ENCODE peak calls at places on chromosomes 13 and 19, in ten cellular contexts. One of them, this sample, is unnamed.

GRCh38 chr13:48492123-48493075 is 40.5 kb downstream of the RCBTB2 start:
- DNase-seq in T-cell: peak; percentile 67
- DNase-seq in aorta: peak; percentile 82
- DNase-seq in NCI-H1105: no peak
- DNase-seq in GM12892: no peak
- DNase-seq in endothelial cell: peak; percentile 55
- DNase-seq in activated CD4-positive, alpha-beta T cell treated with anti-CD3 and anti-CD28 coated beads for 1 hour: peak; percentile 47
- DNase-seq in stimulated activated CD4-positive, alpha-beta T cell treated with anti-CD3 and anti-CD28 coated beads, TNF-alpha, amount 100 ng/mL, for 24 hours: peak; percentile 26
- DNase-seq in activated naive CD8-positive, alpha-beta T cell treated with anti-CD3 and anti-CD28 coated beads for 36 hours: peak; percentile 72
- DNase-seq in activated gamma-delta T cell treated with Interleukin-2 at 50 U/mL for 16 hours: peak; percentile 71
- DNase-seq in this sample: peak; percentile 79

GRCh38 chr13:19810151-19810550 is 27.4 kb upstream of the PSPC1 start:
- DNase-seq in T-cell: no peak
- DNase-seq in aorta: no peak
- DNase-seq in NCI-H1105: no peak
- DNase-seq in GM12892: no peak
- DNase-seq in endothelial cell: no peak
- DNase-seq in activated CD4-positive, alpha-beta T cell treated with anti-CD3 and anti-CD28 coated beads for 1 hour: no peak
- DNase-seq in stimulated activated CD4-positive, alpha-beta T cell treated with anti-CD3 and anti-CD28 coated beads, TNF-alpha, amount 100 ng/mL, for 24 hours: no peak
- DNase-seq in activated naive CD8-positive, alpha-beta T cell treated with anti-CD3 and anti-CD28 coated beads for 36 hours: no peak
- DNase-seq in activated gamma-delta T cell treated with Interleukin-2 at 50 U/mL for 16 hours: no peak
- DNase-seq in this sample: no peak

GRCh38 chr19:41994521-41994971 is 516 bp upstream of the ATP1A3 start:
- DNase-seq in T-cell: peak; percentile 9
- DNase-seq in aorta: no peak
- DNase-seq in NCI-H1105: peak; percentile 4
- DNase-seq in GM12892: no peak
- DNase-seq in endothelial cell: no peak
- DNase-seq in activated CD4-positive, alpha-beta T cell treated with anti-CD3 and anti-CD28 coated beads for 1 hour: no peak
- DNase-seq in stimulated activated CD4-positive, alpha-beta T cell treated with anti-CD3 and anti-CD28 coated beads, TNF-alpha, amount 100 ng/mL, for 24 hours: no peak
- DNase-seq in activated naive CD8-positive, alpha-beta T cell treated with anti-CD3 and anti-CD28 coated beads for 36 hours: peak; percentile 30
- DNase-seq in activated gamma-delta T cell treated with Interleukin-2 at 50 U/mL for 16 hours: no peak
- DNase-seq in this sample: no peak

GRCh38 chr19:45464861-45465427 is 2.9 kb upstream of the FOSB start:
- DNase-seq in T-cell: no peak
- DNase-seq in aorta: no peak
- DNase-seq in NCI-H1105: no peak
- DNase-seq in GM12892: no peak
- DNase-seq in endothelial cell: no peak
- DNase-seq in activated CD4-positive, alpha-beta T cell treated with anti-CD3 and anti-CD28 coated beads for 1 hour: no peak
- DNase-seq in stimulated activated CD4-positive, alpha-beta T cell treated with anti-CD3 and anti-CD28 coated beads, TNF-alpha, amount 100 ng/mL, for 24 hours: no peak
- DNase-seq in activated naive CD8-positive, alpha-beta T cell treated with anti-CD3 and anti-CD28 coated beads for 36 hours: no peak
- DNase-seq in activated gamma-delta T cell treated with Interleukin-2 at 50 U/mL for 16 hours: no peak
- DNase-seq in this sample: no peak

GRCh38 chr13:44449999-44450821 is 76.6 kb downstream of the SERP2 start:
- DNase-seq in T-cell: no peak
- DNase-seq in aorta: no peak
- DNase-seq in NCI-H1105: no peak
- DNase-seq in GM12892: no peak
- DNase-seq in endothelial cell: no peak
- DNase-seq in activated CD4-positive, alpha-beta T cell treated with anti-CD3 and anti-CD28 coated beads for 1 hour: no peak
- DNase-seq in stimulated activated CD4-positive, alpha-beta T cell treated with anti-CD3 and anti-CD28 coated beads, TNF-alpha, amount 100 ng/mL, for 24 hours: no peak
- DNase-seq in activated naive CD8-positive, alpha-beta T cell treated with anti-CD3 and anti-CD28 coated beads for 36 hours: no peak
- DNase-seq in activated gamma-delta T cell treated with Interleukin-2 at 50 U/mL for 16 hours: no peak
- DNase-seq in this sample: no peak

GRCh38 chr13:24458736-24459135 is 53.8 kb downstream of the PARP4 start:
- DNase-seq in T-cell: no peak
- DNase-seq in aorta: no peak
- DNase-seq in NCI-H1105: no peak
- DNase-seq in GM12892: no peak
- DNase-seq in endothelial cell: no peak
- DNase-seq in activated CD4-positive, alpha-beta T cell treated with anti-CD3 and anti-CD28 coated beads for 1 hour: no peak
- DNase-seq in stimulated activated CD4-positive, alpha-beta T cell treated with anti-CD3 and anti-CD28 coated beads, TNF-alpha, amount 100 ng/mL, for 24 hours: no peak
- DNase-seq in activated naive CD8-positive, alpha-beta T cell treated with anti-CD3 and anti-CD28 coated beads for 36 hours: no peak
- DNase-seq in activated gamma-delta T cell treated with Interleukin-2 at 50 U/mL for 16 hours: no peak
- DNase-seq in this sample: no peak

GRCh38 chr13:31236211-31236786 is 36.5 kb downstream of the B3GLCT start:
- DNase-seq in T-cell: no peak
- DNase-seq in aorta: no peak
- DNase-seq in NCI-H1105: peak; percentile 9
- DNase-seq in GM12892: no peak
- DNase-seq in endothelial cell: no peak
- DNase-seq in activated CD4-positive, alpha-beta T cell treated with anti-CD3 and anti-CD28 coated beads for 1 hour: no peak
- DNase-seq in stimulated activated CD4-positive, alpha-beta T cell treated with anti-CD3 and anti-CD28 coated beads, TNF-alpha, amount 100 ng/mL, for 24 hours: no peak
- DNase-seq in activated naive CD8-positive, alpha-beta T cell treated with anti-CD3 and anti-CD28 coated beads for 36 hours: no peak
- DNase-seq in activated gamma-delta T cell treated with Interleukin-2 at 50 U/mL for 16 hours: no peak
- DNase-seq in this sample: no peak

GRCh38 chr19:47232422-47233211 is 1.6 kb upstream of the BBC3 start:
- DNase-seq in T-cell: no peak
- DNase-seq in aorta: no peak
- DNase-seq in NCI-H1105: peak; percentile 27
- DNase-seq in GM12892: no peak
- DNase-seq in endothelial cell: no peak
- DNase-seq in activated CD4-positive, alpha-beta T cell treated with anti-CD3 and anti-CD28 coated beads for 1 hour: no peak
- DNase-seq in stimulated activated CD4-positive, alpha-beta T cell treated with anti-CD3 and anti-CD28 coated beads, TNF-alpha, amount 100 ng/mL, for 24 hours: no peak
- DNase-seq in activated naive CD8-positive, alpha-beta T cell treated with anti-CD3 and anti-CD28 coated beads for 36 hours: peak; percentile 52
- DNase-seq in activated gamma-delta T cell treated with Interleukin-2 at 50 U/mL for 16 hours: no peak
- DNase-seq in this sample: no peak

GRCh38 chr13:100513987-100514670 is 74.5 kb downstream of the GGACT start:
- DNase-seq in T-cell: no peak
- DNase-seq in aorta: no peak
- DNase-seq in NCI-H1105: no peak
- DNase-seq in GM12892: no peak
- DNase-seq in endothelial cell: no peak
- DNase-seq in activated CD4-positive, alpha-beta T cell treated with anti-CD3 and anti-CD28 coated beads for 1 hour: no peak
- DNase-seq in stimulated activated CD4-positive, alpha-beta T cell treated with anti-CD3 and anti-CD28 coated beads, TNF-alpha, amount 100 ng/mL, for 24 hours: no peak
- DNase-seq in activated naive CD8-positive, alpha-beta T cell treated with anti-CD3 and anti-CD28 coated beads for 36 hours: no peak
- DNase-seq in activated gamma-delta T cell treated with Interleukin-2 at 50 U/mL for 16 hours: no peak
- DNase-seq in this sample: no peak

GRCh38 chr19:10431943-10432735 is 11.8 kb downstream of the PDE4A start:
- DNase-seq in T-cell: peak; percentile 68
- DNase-seq in aorta: peak; percentile 88
- DNase-seq in NCI-H1105: no peak
- DNase-seq in GM12892: no peak
- DNase-seq in endothelial cell: peak; percentile 18
- DNase-seq in activated CD4-positive, alpha-beta T cell treated with anti-CD3 and anti-CD28 coated beads for 1 hour: peak; percentile 36
- DNase-seq in stimulated activated CD4-positive, alpha-beta T cell treated with anti-CD3 and anti-CD28 coated beads, TNF-alpha, amount 100 ng/mL, for 24 hours: no peak
- DNase-seq in activated naive CD8-positive, alpha-beta T cell treated with anti-CD3 and anti-CD28 coated beads for 36 hours: no peak
- DNase-seq in activated gamma-delta T cell treated with Interleukin-2 at 50 U/mL for 16 hours: peak; percentile 65
- DNase-seq in this sample: peak; percentile 84

GRCh38 chr13:43564941-43565340 is 221.8 kb downstream of the ENOX1 start:
- DNase-seq in T-cell: no peak
- DNase-seq in aorta: no peak
- DNase-seq in NCI-H1105: no peak
- DNase-seq in GM12892: no peak
- DNase-seq in endothelial cell: no peak
- DNase-seq in activated CD4-positive, alpha-beta T cell treated with anti-CD3 and anti-CD28 coated beads for 1 hour: no peak
- DNase-seq in stimulated activated CD4-positive, alpha-beta T cell treated with anti-CD3 and anti-CD28 coated beads, TNF-alpha, amount 100 ng/mL, for 24 hours: no peak
- DNase-seq in activated naive CD8-positive, alpha-beta T cell treated with anti-CD3 and anti-CD28 coated beads for 36 hours: no peak
- DNase-seq in activated gamma-delta T cell treated with Interleukin-2 at 50 U/mL for 16 hours: no peak
- DNase-seq in this sample: no peak

GRCh38 chr13:80939581-80939980 is 598.7 kb upstream of the SPRY2 start:
- DNase-seq in T-cell: no peak
- DNase-seq in aorta: no peak
- DNase-seq in NCI-H1105: no peak
- DNase-seq in GM12892: no peak
- DNase-seq in endothelial cell: no peak
- DNase-seq in activated CD4-positive, alpha-beta T cell treated with anti-CD3 and anti-CD28 coated beads for 1 hour: no peak
- DNase-seq in stimulated activated CD4-positive, alpha-beta T cell treated with anti-CD3 and anti-CD28 coated beads, TNF-alpha, amount 100 ng/mL, for 24 hours: no peak
- DNase-seq in activated naive CD8-positive, alpha-beta T cell treated with anti-CD3 and anti-CD28 coated beads for 36 hours: no peak
- DNase-seq in activated gamma-delta T cell treated with Interleukin-2 at 50 U/mL for 16 hours: no peak
- DNase-seq in this sample: no peak

GRCh38 chr19:519449-519865 is 12.1 kb upstream of the CDC34 start:
- DNase-seq in T-cell: no peak
- DNase-seq in aorta: no peak
- DNase-seq in NCI-H1105: no peak
- DNase-seq in GM12892: no peak
- DNase-seq in endothelial cell: no peak
- DNase-seq in activated CD4-positive, alpha-beta T cell treated with anti-CD3 and anti-CD28 coated beads for 1 hour: no peak
- DNase-seq in stimulated activated CD4-positive, alpha-beta T cell treated with anti-CD3 and anti-CD28 coated beads, TNF-alpha, amount 100 ng/mL, for 24 hours: no peak
- DNase-seq in activated naive CD8-positive, alpha-beta T cell treated with anti-CD3 and anti-CD28 coated beads for 36 hours: no peak
- DNase-seq in activated gamma-delta T cell treated with Interleukin-2 at 50 U/mL for 16 hours: no peak
- DNase-seq in this sample: no peak

GRCh38 chr13:105147481-105147880 is 1388.0 kb downstream of the EFNB2 start:
- DNase-seq in T-cell: no peak
- DNase-seq in aorta: no peak
- DNase-seq in NCI-H1105: no peak
- DNase-seq in GM12892: no peak
- DNase-seq in endothelial cell: no peak
- DNase-seq in activated CD4-positive, alpha-beta T cell treated with anti-CD3 and anti-CD28 coated beads for 1 hour: no peak
- DNase-seq in stimulated activated CD4-positive, alpha-beta T cell treated with anti-CD3 and anti-CD28 coated beads, TNF-alpha, amount 100 ng/mL, for 24 hours: no peak
- DNase-seq in activated naive CD8-positive, alpha-beta T cell treated with anti-CD3 and anti-CD28 coated beads for 36 hours: no peak
- DNase-seq in activated gamma-delta T cell treated with Interleukin-2 at 50 U/mL for 16 hours: no peak
- DNase-seq in this sample: no peak

GRCh38 chr13:113410472-113411201 is 42.7 kb downstream of the ADPRHL1 start:
- DNase-seq in T-cell: no peak
- DNase-seq in aorta: peak; percentile 91
- DNase-seq in NCI-H1105: no peak
- DNase-seq in GM12892: no peak
- DNase-seq in endothelial cell: no peak
- DNase-seq in activated CD4-positive, alpha-beta T cell treated with anti-CD3 and anti-CD28 coated beads for 1 hour: no peak
- DNase-seq in stimulated activated CD4-positive, alpha-beta T cell treated with anti-CD3 and anti-CD28 coated beads, TNF-alpha, amount 100 ng/mL, for 24 hours: no peak
- DNase-seq in activated naive CD8-positive, alpha-beta T cell treated with anti-CD3 and anti-CD28 coated beads for 36 hours: no peak
- DNase-seq in activated gamma-delta T cell treated with Interleukin-2 at 50 U/mL for 16 hours: no peak
- DNase-seq in this sample: peak; percentile 45

GRCh38 chr19:33697766-33698165 is 76.0 kb downstream of the CHST8 start:
- DNase-seq in T-cell: no peak
- DNase-seq in aorta: peak; percentile 55
- DNase-seq in NCI-H1105: no peak
- DNase-seq in GM12892: no peak
- DNase-seq in endothelial cell: no peak
- DNase-seq in activated CD4-positive, alpha-beta T cell treated with anti-CD3 and anti-CD28 coated beads for 1 hour: no peak
- DNase-seq in stimulated activated CD4-positive, alpha-beta T cell treated with anti-CD3 and anti-CD28 coated beads, TNF-alpha, amount 100 ng/mL, for 24 hours: no peak
- DNase-seq in activated naive CD8-positive, alpha-beta T cell treated with anti-CD3 and anti-CD28 coated beads for 36 hours: no peak
- DNase-seq in activated gamma-delta T cell treated with Interleukin-2 at 50 U/mL for 16 hours: no peak
- DNase-seq in this sample: no peak

GRCh38 chr19:12703056-12703455 is 6.6 kb upstream of the FBXW9 start:
- DNase-seq in T-cell: no peak
- DNase-seq in aorta: no peak
- DNase-seq in NCI-H1105: peak; percentile 33
- DNase-seq in GM12892: no peak
- DNase-seq in endothelial cell: no peak
- DNase-seq in activated CD4-positive, alpha-beta T cell treated with anti-CD3 and anti-CD28 coated beads for 1 hour: no peak
- DNase-seq in stimulated activated CD4-positive, alpha-beta T cell treated with anti-CD3 and anti-CD28 coated beads, TNF-alpha, amount 100 ng/mL, for 24 hours: no peak
- DNase-seq in activated naive CD8-positive, alpha-beta T cell treated with anti-CD3 and anti-CD28 coated beads for 36 hours: peak; percentile 50
- DNase-seq in activated gamma-delta T cell treated with Interleukin-2 at 50 U/mL for 16 hours: no peak
- DNase-seq in this sample: no peak

GRCh38 chr19:11766597-11767591 is at the start of gene ZNF441:
- DNase-seq in T-cell: peak; percentile 83
- DNase-seq in aorta: peak; percentile 99
- DNase-seq in NCI-H1105: peak; percentile 95
- DNase-seq in GM12892: peak; percentile 79
- DNase-seq in endothelial cell: no peak
- DNase-seq in activated CD4-positive, alpha-beta T cell treated with anti-CD3 and anti-CD28 coated beads for 1 hour: peak; percentile 85
- DNase-seq in stimulated activated CD4-positive, alpha-beta T cell treated with anti-CD3 and anti-CD28 coated beads, TNF-alpha, amount 100 ng/mL, for 24 hours: peak; percentile 87
- DNase-seq in activated naive CD8-positive, alpha-beta T cell treated with anti-CD3 and anti-CD28 coated beads for 36 hours: peak; percentile 93
- DNase-seq in activated gamma-delta T cell treated with Interleukin-2 at 50 U/mL for 16 hours: peak; percentile 92
- DNase-seq in this sample: peak; percentile 97

GRCh38 chr19:6238643-6239281 is 41.0 kb downstream of the MLLT1 start:
- DNase-seq in T-cell: no peak
- DNase-seq in aorta: peak; percentile 83
- DNase-seq in NCI-H1105: no peak
- DNase-seq in GM12892: peak; percentile 8
- DNase-seq in endothelial cell: no peak
- DNase-seq in activated CD4-positive, alpha-beta T cell treated with anti-CD3 and anti-CD28 coated beads for 1 hour: no peak
- DNase-seq in stimulated activated CD4-positive, alpha-beta T cell treated with anti-CD3 and anti-CD28 coated beads, TNF-alpha, amount 100 ng/mL, for 24 hours: no peak
- DNase-seq in activated naive CD8-positive, alpha-beta T cell treated with anti-CD3 and anti-CD28 coated beads for 36 hours: no peak
- DNase-seq in activated gamma-delta T cell treated with Interleukin-2 at 50 U/mL for 16 hours: no peak
- DNase-seq in this sample: peak; percentile 50

GRCh38 chr19:35013047-35013819 is 13.1 kb downstream of the GRAMD1A start:
- DNase-seq in T-cell: peak; percentile 77
- DNase-seq in aorta: peak; percentile 93
- DNase-seq in NCI-H1105: peak; percentile 14
- DNase-seq in GM12892: peak; percentile 94
- DNase-seq in endothelial cell: peak; percentile 80
- DNase-seq in activated CD4-positive, alpha-beta T cell treated with anti-CD3 and anti-CD28 coated beads for 1 hour: peak; percentile 68
- DNase-seq in stimulated activated CD4-positive, alpha-beta T cell treated with anti-CD3 and anti-CD28 coated beads, TNF-alpha, amount 100 ng/mL, for 24 hours: peak; percentile 65
- DNase-seq in activated naive CD8-positive, alpha-beta T cell treated with anti-CD3 and anti-CD28 coated beads for 36 hours: peak; percentile 84
- DNase-seq in activated gamma-delta T cell treated with Interleukin-2 at 50 U/mL for 16 hours: peak; percentile 82
- DNase-seq in this sample: peak; percentile 84

GRCh38 chr13:39047560-39047959 is 9.3 kb downstream of the NHLRC3 start:
- DNase-seq in T-cell: no peak
- DNase-seq in aorta: no peak
- DNase-seq in NCI-H1105: no peak
- DNase-seq in GM12892: no peak
- DNase-seq in endothelial cell: peak; percentile 19
- DNase-seq in activated CD4-positive, alpha-beta T cell treated with anti-CD3 and anti-CD28 coated beads for 1 hour: no peak
- DNase-seq in stimulated activated CD4-positive, alpha-beta T cell treated with anti-CD3 and anti-CD28 coated beads, TNF-alpha, amount 100 ng/mL, for 24 hours: no peak
- DNase-seq in activated naive CD8-positive, alpha-beta T cell treated with anti-CD3 and anti-CD28 coated beads for 36 hours: no peak
- DNase-seq in activated gamma-delta T cell treated with Interleukin-2 at 50 U/mL for 16 hours: no peak
- DNase-seq in this sample: no peak

GRCh38 chr13:85419611-85420010 is 379.6 kb downstream of the SLITRK6 start:
- DNase-seq in T-cell: no peak
- DNase-seq in aorta: no peak
- DNase-seq in NCI-H1105: no peak
- DNase-seq in GM12892: no peak
- DNase-seq in endothelial cell: no peak
- DNase-seq in activated CD4-positive, alpha-beta T cell treated with anti-CD3 and anti-CD28 coated beads for 1 hour: no peak
- DNase-seq in stimulated activated CD4-positive, alpha-beta T cell treated with anti-CD3 and anti-CD28 coated beads, TNF-alpha, amount 100 ng/mL, for 24 hours: no peak
- DNase-seq in activated naive CD8-positive, alpha-beta T cell treated with anti-CD3 and anti-CD28 coated beads for 36 hours: no peak
- DNase-seq in activated gamma-delta T cell treated with Interleukin-2 at 50 U/mL for 16 hours: no peak
- DNase-seq in this sample: no peak

GRCh38 chr13:26247011-26247410 is 6.9 kb upstream of the CDK8 start:
- DNase-seq in T-cell: no peak
- DNase-seq in aorta: no peak
- DNase-seq in NCI-H1105: peak; percentile 33
- DNase-seq in GM12892: no peak
- DNase-seq in endothelial cell: no peak
- DNase-seq in activated CD4-positive, alpha-beta T cell treated with anti-CD3 and anti-CD28 coated beads for 1 hour: no peak
- DNase-seq in stimulated activated CD4-positive, alpha-beta T cell treated with anti-CD3 and anti-CD28 coated beads, TNF-alpha, amount 100 ng/mL, for 24 hours: no peak
- DNase-seq in activated naive CD8-positive, alpha-beta T cell treated with anti-CD3 and anti-CD28 coated beads for 36 hours: no peak
- DNase-seq in activated gamma-delta T cell treated with Interleukin-2 at 50 U/mL for 16 hours: no peak
- DNase-seq in this sample: no peak

GRCh38 chr13:114161644-114162532 is 17.2 kb upstream of the CFAP97D2 start:
- DNase-seq in T-cell: peak; percentile 49
- DNase-seq in aorta: no peak
- DNase-seq in NCI-H1105: no peak
- DNase-seq in GM12892: no peak
- DNase-seq in endothelial cell: no peak
- DNase-seq in activated CD4-positive, alpha-beta T cell treated with anti-CD3 and anti-CD28 coated beads for 1 hour: no peak
- DNase-seq in stimulated activated CD4-positive, alpha-beta T cell treated with anti-CD3 and anti-CD28 coated beads, TNF-alpha, amount 100 ng/mL, for 24 hours: no peak
- DNase-seq in activated naive CD8-positive, alpha-beta T cell treated with anti-CD3 and anti-CD28 coated beads for 36 hours: no peak
- DNase-seq in activated gamma-delta T cell treated with Interleukin-2 at 50 U/mL for 16 hours: no peak
- DNase-seq in this sample: peak; percentile 78

GRCh38 chr13:44385401-44385800 is 11.8 kb downstream of the SERP2 start:
- DNase-seq in T-cell: no peak
- DNase-seq in aorta: no peak
- DNase-seq in NCI-H1105: no peak
- DNase-seq in GM12892: no peak
- DNase-seq in endothelial cell: no peak
- DNase-seq in activated CD4-positive, alpha-beta T cell treated with anti-CD3 and anti-CD28 coated beads for 1 hour: no peak
- DNase-seq in stimulated activated CD4-positive, alpha-beta T cell treated with anti-CD3 and anti-CD28 coated beads, TNF-alpha, amount 100 ng/mL, for 24 hours: no peak
- DNase-seq in activated naive CD8-positive, alpha-beta T cell treated with anti-CD3 and anti-CD28 coated beads for 36 hours: no peak
- DNase-seq in activated gamma-delta T cell treated with Interleukin-2 at 50 U/mL for 16 hours: no peak
- DNase-seq in this sample: no peak

GRCh38 chr13:20713751-20714150 is 10.3 kb downstream of the IL17D start:
- DNase-seq in T-cell: no peak
- DNase-seq in aorta: peak; percentile 85
- DNase-seq in NCI-H1105: no peak
- DNase-seq in GM12892: no peak
- DNase-seq in endothelial cell: no peak
- DNase-seq in activated CD4-positive, alpha-beta T cell treated with anti-CD3 and anti-CD28 coated beads for 1 hour: no peak
- DNase-seq in stimulated activated CD4-positive, alpha-beta T cell treated with anti-CD3 and anti-CD28 coated beads, TNF-alpha, amount 100 ng/mL, for 24 hours: no peak
- DNase-seq in activated naive CD8-positive, alpha-beta T cell treated with anti-CD3 and anti-CD28 coated beads for 36 hours: no peak
- DNase-seq in activated gamma-delta T cell treated with Interleukin-2 at 50 U/mL for 16 hours: no peak
- DNase-seq in this sample: no peak

GRCh38 chr19:21328402-21328801 is 808 bp downstream of the ZNF708 start:
- DNase-seq in T-cell: no peak
- DNase-seq in aorta: no peak
- DNase-seq in NCI-H1105: peak; percentile 27
- DNase-seq in GM12892: no peak
- DNase-seq in endothelial cell: no peak
- DNase-seq in activated CD4-positive, alpha-beta T cell treated with anti-CD3 and anti-CD28 coated beads for 1 hour: no peak
- DNase-seq in stimulated activated CD4-positive, alpha-beta T cell treated with anti-CD3 and anti-CD28 coated beads, TNF-alpha, amount 100 ng/mL, for 24 hours: no peak
- DNase-seq in activated naive CD8-positive, alpha-beta T cell treated with anti-CD3 and anti-CD28 coated beads for 36 hours: no peak
- DNase-seq in activated gamma-delta T cell treated with Interleukin-2 at 50 U/mL for 16 hours: no peak
- DNase-seq in this sample: no peak

This sample was measured in lower lobe of right lung.